ENCODE peak calls at places on chromosomes 13 and 19, in nine cellular contexts. L is stimulated activated CD4-positive, alpha-beta T cell treated with anti-CD3 and anti-CD28 coated beads, TNF-alpha, amount 100 ng/mL, for 4 hours; H is iris pigment epithelial cell; Q is adrenal gland; Y is stimulated activated effector memory CD8-positive, alpha-beta T cell treated with anti-CD3 and anti-CD28 coated beads, Interleukin-12 subunit alpha, Interleukin-12 subunit beta, amount 100 ng/mL, for 72 hours; O is WTC11; F is amygdala; E is lower lobe of right lung; P is hepatocyte. K is an unnamed sample.

GRCh38 chr19:17996826-17997316 is 11.1 kb upstream of the ARRDC2 start:
- DNase-seq in L (peak; percentile 79), H (peak; percentile 44), Q (peak; percentile 77), Y (peak; percentile 97), O (peak; percentile 91), F (peak; percentile 55), E (peak; percentile 89), P (peak; percentile 88), K (peak; percentile 85)

GRCh38 chr13:62710766-62711165 is 1295.1 kb upstream of the PCDH20 start:
- DNase-seq in L (no peak), H (no peak), Q (no peak), Y (no peak), O (no peak), F (no peak), E (no peak), P (no peak), K (no peak)

GRCh38 chr13:65656740-65657329 is 1573.3 kb downstream of the PCDH9 start:
- DNase-seq in L (no peak), H (peak; percentile 40), Q (no peak), Y (no peak), O (no peak), F (no peak), E (no peak), P (no peak), K (no peak)

GRCh38 chr19:41298327-41298964 is 11.5 kb upstream of the CCDC97 start:
- DNase-seq in L (no peak), H (peak; percentile 81), Q (peak; percentile 67), Y (no peak), O (no peak), F (no peak), E (peak; percentile 91), P (peak; percentile 76), K (no peak)

GRCh38 chr13:68467160-68467559 is 1237.0 kb upstream of the PCDH9 start:
- DNase-seq in L (no peak), H (no peak), Q (no peak), Y (no peak), O (no peak), F (no peak), E (no peak), P (no peak), K (no peak)

GRCh38 chr19:16600824-16601223 is 27.2 kb downstream of the MED26 start:
- DNase-seq in L (no peak), H (no peak), Q (no peak), Y (no peak), O (no peak), F (no peak), E (no peak), P (no peak), K (no peak)

GRCh38 chr13:98647121-98647520 is 70.2 kb upstream of the STK24 start:
- DNase-seq in L (no peak), H (no peak), Q (no peak), Y (no peak), O (no peak), F (no peak), E (no peak), P (no peak), K (no peak)

GRCh38 chr19:30224689-30225606 is 147.2 kb upstream of the ZNF536 start:
- DNase-seq in L (no peak), H (peak; percentile 16), Q (peak; percentile 43), Y (peak; percentile 49), O (no peak), F (no peak), E (no peak), P (peak; percentile 22), K (no peak)

GRCh38 chr19:10085641-10086031 is 481 bp upstream of the SHFL start:
- DNase-seq in L (no peak), H (no peak), Q (no peak), Y (no peak), O (no peak), F (no peak), E (no peak), P (no peak), K (no peak)

GRCh38 chr19:44585371-44586141 is 27.8 kb upstream of the IGSF23 start:
- DNase-seq in L (no peak), H (peak; percentile 46), Q (peak; percentile 34), Y (no peak), O (no peak), F (no peak), E (no peak), P (no peak), K (no peak)

K was measured in progenitor cell of endocrine pancreas.